ENCODE peak calls at places on chromosomes 4 and X, in nine cellular contexts. I is fibroblast of lung, O is endothelial cell of umbilical vein, A is testis, D is mucosa of descending colon, J is stomach, E is right lobe of liver, X is mesenchymal stem cell, K is psoas muscle. N is an unnamed sample.

GRCh38 chrX:24900234-24900633 is 115.5 kb downstream of the ARX start:
- DNase-seq in I (no peak), O (no peak), A (no peak), D (no peak), J (no peak), E (no peak), X (no peak), K (no peak), N (no peak)

GRCh38 chr4:41160856-41161255 is 53.5 kb downstream of the APBB2 start:
- DNase-seq in I (peak; percentile 94), O (no peak), A (no peak), D (no peak), J (no peak), E (no peak), X (peak; percentile 24), K (no peak), N (no peak)

GRCh38 chrX:119654112-119654531 is 38.8 kb downstream of the SEPTIN6 start:
- DNase-seq in I (peak; percentile 50), O (no peak), A (peak; percentile 90), D (no peak), J (no peak), E (no peak), X (peak; percentile 86), K (peak; percentile 39), N (no peak)

GRCh38 chr4:175339100-175339707 is 421.0 kb downstream of the ADAM29 start:
- DNase-seq in I (peak; percentile 68), O (no peak), A (no peak), D (no peak), J (no peak), E (no peak), X (peak; percentile 53), K (no peak), N (no peak)

GRCh38 chr4:143692241-143692640 is 8.2 kb downstream of the FREM3 start:
- DNase-seq in I (no peak), O (no peak), A (no peak), D (no peak), J (no peak), E (no peak), X (no peak), K (no peak), N (no peak)

GRCh38 chr4:40201898-40202297 is 5.1 kb downstream of the RHOH start:
- DNase-seq in I (no peak), O (no peak), A (no peak), D (no peak), J (no peak), E (no peak), X (no peak), K (no peak), N (no peak)

GRCh38 chrX:136115124-136115908 is 32.0 kb upstream of the FHL1 start:
- DNase-seq in I (peak; percentile 29), O (no peak), A (no peak), D (no peak), J (no peak), E (no peak), X (no peak), K (no peak), N (no peak)

GRCh38 chr4:147447820-147448219 is 33.1 kb upstream of the EDNRA start:
- DNase-seq in I (peak; percentile 40), O (no peak), A (no peak), D (no peak), J (no peak), E (no peak), X (no peak), K (no peak), N (no peak)

DNA sequence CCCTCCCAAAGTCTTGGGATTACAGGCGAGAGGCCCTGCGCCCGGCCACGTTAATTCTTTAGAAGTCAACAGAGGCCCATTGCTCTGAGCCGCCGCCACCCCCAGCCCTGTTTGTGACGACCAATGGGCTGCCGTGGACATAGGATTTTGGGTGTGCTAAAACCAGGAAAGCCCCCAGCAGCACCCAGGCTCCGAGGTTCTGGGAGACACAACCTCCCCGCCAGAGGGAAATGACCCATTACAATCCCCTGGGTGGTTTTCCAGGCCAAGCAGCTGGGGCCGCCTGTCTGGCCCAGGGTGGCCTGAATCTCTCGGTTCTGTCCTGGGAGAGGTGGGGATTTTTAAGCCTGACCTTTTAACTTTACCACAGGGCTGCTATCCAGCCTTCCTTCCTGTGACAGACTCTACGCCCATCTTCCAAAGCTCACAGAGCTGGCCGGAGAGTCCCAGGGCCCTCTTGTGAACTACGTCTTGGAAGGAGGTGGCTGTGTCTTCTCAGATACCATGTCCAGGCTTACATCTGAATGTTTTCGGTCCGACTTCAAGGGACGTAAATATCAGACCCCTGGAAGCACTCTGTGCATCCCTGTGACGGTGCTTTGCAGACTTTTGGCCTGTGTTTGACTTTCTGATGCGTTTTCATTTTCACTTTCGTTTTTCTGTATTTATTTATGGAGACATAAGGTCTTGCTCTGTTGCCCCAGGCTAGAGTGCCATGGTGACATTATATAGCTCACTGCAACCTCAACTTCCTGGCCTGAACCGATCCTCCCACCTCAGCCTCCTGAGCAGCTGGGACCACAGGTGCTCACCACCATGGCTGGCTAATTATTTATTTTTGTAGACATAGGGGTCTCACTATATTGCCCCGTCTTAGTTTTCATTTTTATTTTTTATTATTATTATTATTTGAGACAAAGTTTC is 36.0 kb downstream of the P2RY8 start:
- DNase-seq in I (no peak), O (no peak), A (no peak), D (no peak), J (no peak), E (no peak), X (no peak), K (no peak), N (no peak)
- H3K36me3 ChIP-seq in I (no peaks in the 10 kb centered on the region), O (no peaks in the 10 kb centered on the region), A (no peaks in the 10 kb centered on the region), D (no peaks in the 10 kb centered on the region), J (no peaks in the 10 kb centered on the region), E (no peaks in the 10 kb centered on the region), X (no peaks in the 10 kb centered on the region), K (no peaks in the 10 kb centered on the region), N (no peaks in the 10 kb centered on the region)

DNA sequence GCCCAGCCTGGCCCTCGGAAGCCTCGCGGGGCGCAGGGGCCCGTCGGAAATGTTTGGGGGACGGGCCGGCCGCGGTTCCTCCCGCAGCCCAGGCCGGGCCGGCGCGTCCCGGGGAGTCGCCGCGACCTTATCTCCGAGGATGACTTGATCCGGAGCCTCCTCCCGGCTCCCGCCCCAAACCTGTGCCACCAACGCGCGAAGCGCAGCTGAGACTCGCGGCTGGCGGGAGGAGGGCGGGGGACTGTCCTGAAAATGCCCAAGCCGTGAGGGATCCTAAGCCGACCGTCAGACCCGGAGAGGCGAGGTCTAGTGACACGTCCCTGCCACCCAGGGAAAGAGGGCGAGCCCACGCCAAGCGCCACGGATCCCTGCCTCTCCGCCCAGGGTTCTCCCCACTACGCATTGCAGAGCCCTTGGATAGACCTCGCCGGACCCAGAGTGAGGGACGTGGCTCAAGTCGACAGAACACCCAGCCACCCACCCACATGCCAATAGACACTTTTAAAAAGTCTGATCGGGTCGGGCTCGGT is 26.9 kb downstream of the UTP14A start:
- DNase-seq in I (no peak), O (no peak), A (peak; percentile 28), D (peak; percentile 34), J (no peak), E (peak; percentile 41), X (peak; percentile 15), K (peak; percentile 31), N (no peak)
- H3K4me3 ChIP-seq in I (no peak overlapping the region), O (no peak overlapping the region), A (peak overlapping the region; percentile 53), D (peak overlapping the region; percentile 17), J (peak overlapping the region; percentile 58), E (peak overlapping the region; percentile 21), X (peak overlapping the region; percentile 55), K (peak overlapping the region; percentile 70), N (peak overlapping the region; percentile 30)

DNA sequence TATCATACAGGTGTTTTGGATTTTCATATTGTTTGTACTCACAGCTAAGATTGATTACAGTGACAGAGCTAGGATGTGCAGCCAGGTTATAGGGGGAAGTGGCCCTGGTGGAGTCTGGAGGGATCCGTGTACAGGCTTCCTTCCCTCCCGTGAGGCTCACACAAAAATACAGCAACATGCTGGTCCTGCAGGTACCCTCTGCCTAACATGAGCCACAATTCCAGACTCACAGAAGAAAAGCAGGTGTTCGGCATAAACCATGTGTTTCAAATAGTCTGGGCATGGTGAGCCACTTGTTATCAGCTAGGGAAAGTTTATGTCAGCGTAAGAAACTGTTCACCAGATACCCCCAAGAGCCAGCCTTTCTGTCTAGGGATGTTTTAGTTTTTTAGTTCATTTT is 82.9 kb downstream of the HTT start:
- DNase-seq in I (no peak), O (no peak), A (no peak), D (no peak), J (no peak), E (no peak), X (no peak), K (no peak), N (no peak)
- H3K36me3 ChIP-seq in I (peaks cover 10% of the 10 kb centered on the region), O (peaks cover 27% of the 10 kb centered on the region), A (no peaks in the 10 kb centered on the region), D (peaks cover 21% of the 10 kb centered on the region), J (peaks cover 56% of the 10 kb centered on the region), E (no peaks in the 10 kb centered on the region), X (peaks cover 86% of the 10 kb centered on the region), K (peaks cover 14% of the 10 kb centered on the region), N (peaks cover 11% of the 10 kb centered on the region)

GRCh38 chr4:2867758-2868491 is 24.3 kb downstream of the ADD1 start:
- DNase-seq in I (peak; percentile 34), O (peak; percentile 61), A (peak; percentile 57), D (no peak), J (no peak), E (no peak), X (peak; percentile 77), K (no peak), N (no peak)
- H3K4me3 ChIP-seq in I (peak overlapping the region; percentile 37), O (no peak overlapping the region), A (no peak overlapping the region), D (no peak overlapping the region), J (peak overlapping the region; percentile 33), E (no peak overlapping the region), X (peak overlapping the region; percentile 72), K (peak overlapping the region; percentile 48), N (no peak overlapping the region)

GRCh38 chrX:103017542-103017941 is 46.4 kb downstream of the BEX1 start:
- DNase-seq in I (no peak), O (no peak), A (no peak), D (no peak), J (no peak), E (no peak), X (no peak), K (no peak), N (no peak)

DNA sequence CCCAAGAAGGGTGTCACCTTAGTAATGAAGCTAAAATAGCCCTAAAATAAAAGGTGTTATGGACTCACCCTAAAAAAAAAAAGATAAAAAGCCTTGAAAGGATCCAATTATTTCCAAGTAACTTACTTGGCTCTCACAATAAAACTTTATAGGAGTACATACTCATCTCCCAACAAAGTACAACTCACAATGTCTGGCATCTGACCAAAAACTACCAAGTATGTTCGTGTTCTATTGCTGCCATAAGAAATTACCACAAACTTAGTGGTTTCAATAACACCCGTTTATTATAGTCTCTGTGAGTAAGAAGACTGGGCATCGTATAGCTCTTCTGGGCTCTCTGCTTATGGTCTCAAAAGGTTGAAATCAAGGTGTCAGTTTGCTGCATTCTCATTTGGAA is 51.0 kb downstream of the BEX1 start:
- DNase-seq in I (no peak), O (no peak), A (no peak), D (peak; percentile 6), J (no peak), E (no peak), X (no peak), K (no peak), N (no peak)
- H3K36me3 ChIP-seq in I (no peaks in the 10 kb centered on the region), O (no peaks in the 10 kb centered on the region), A (no peaks in the 10 kb centered on the region), D (no peaks in the 10 kb centered on the region), J (no peaks in the 10 kb centered on the region), E (no peaks in the 10 kb centered on the region), X (no peaks in the 10 kb centered on the region), K (no peaks in the 10 kb centered on the region), N (no peaks in the 10 kb centered on the region)

GRCh38 chrX:123975180-123975579 is 13.7 kb downstream of the STAG2 start:
- DNase-seq in I (peak; percentile 82), O (peak; percentile 66), A (no peak), D (no peak), J (no peak), E (no peak), X (no peak), K (no peak), N (no peak)
- H3K4me3 ChIP-seq in I (no peak overlapping the region), O (no peak overlapping the region), A (no peak overlapping the region), D (no peak overlapping the region), J (no peak overlapping the region), E (no peak overlapping the region), X (no peak overlapping the region), K (no peak overlapping the region), N (no peak overlapping the region)

GRCh38 chr4:94232519-94232918 is 24.9 kb downstream of the SMARCAD1 start:
- DNase-seq in I (no peak), O (no peak), A (no peak), D (no peak), J (no peak), E (no peak), X (no peak), K (no peak), N (no peak)
- H3K36me3 ChIP-seq in I (no peaks in the 10 kb centered on the region), O (no peaks in the 10 kb centered on the region), A (no peaks in the 10 kb centered on the region), D (no peaks in the 10 kb centered on the region), J (peaks cover 9% of the 10 kb centered on the region), E (no peaks in the 10 kb centered on the region), X (peaks cover 80% of the 10 kb centered on the region), K (no peaks in the 10 kb centered on the region), N (no peaks in the 10 kb centered on the region)

N was measured in BJ.